ENCODE peak calls at places on chromosomes 4 and X, in nine cellular contexts. One of them, this sample, is unnamed.

GRCh38 chr4:99876946-99877345 is 17.3 kb downstream of the LAMTOR3 start:
- DNase-seq in effector memory CD4-positive, alpha-beta T cell: no peak
- DNase-seq in GM23248: no peak
- DNase-seq in body of pancreas: no peak
- DNase-seq in K562: no peak
- DNase-seq in PC-3: no peak
- DNase-seq in psoas muscle: no peak
- DNase-seq in upper lobe of right lung: no peak
- DNase-seq in A549: no peak
- DNase-seq in this sample: no peak

GRCh38 chr4:52932586-52933482 is 70.7 kb downstream of the RASL11B start:
- DNase-seq in upper lobe of right lung: no peak
- DNase-seq in PC-3: no peak
- DNase-seq in A549: no peak
- DNase-seq in effector memory CD4-positive, alpha-beta T cell: no peak
- DNase-seq in psoas muscle: no peak
- DNase-seq in K562: no peak
- DNase-seq in GM23248: peak
- DNase-seq in body of pancreas: no peak
- DNase-seq in this sample: no peak

GRCh38 chr4:147689062-147689461 is 5.1 kb upstream of the PRMT9 start:
- DNase-seq in upper lobe of right lung: no peak
- DNase-seq in psoas muscle: no peak
- DNase-seq in body of pancreas: no peak
- DNase-seq in PC-3: no peak
- DNase-seq in GM23248: peak
- DNase-seq in effector memory CD4-positive, alpha-beta T cell: no peak
- DNase-seq in K562: no peak
- DNase-seq in A549: no peak
- DNase-seq in this sample: no peak

GRCh38 chr4:183571350-183572076 is 66.7 kb downstream of the ING2 start:
- DNase-seq in effector memory CD4-positive, alpha-beta T cell: no peak
- DNase-seq in psoas muscle: no peak
- DNase-seq in K562: peak
- DNase-seq in A549: peak
- DNase-seq in body of pancreas: peak
- DNase-seq in PC-3: peak
- DNase-seq in upper lobe of right lung: peak
- DNase-seq in GM23248: peak
- DNase-seq in this sample: no peak

GRCh38 chr4:101961144-101961543 is 170.6 kb downstream of the BANK1 start:
- DNase-seq in GM23248: peak
- DNase-seq in upper lobe of right lung: no peak
- DNase-seq in K562: no peak
- DNase-seq in body of pancreas: no peak
- DNase-seq in psoas muscle: no peak
- DNase-seq in A549: peak
- DNase-seq in effector memory CD4-positive, alpha-beta T cell: no peak
- DNase-seq in PC-3: no peak
- DNase-seq in this sample: no peak

GRCh38 chrX:147376601-147377387 is 534.9 kb upstream of the FMR1 start:
- DNase-seq in A549: no peak
- DNase-seq in GM23248: no peak
- DNase-seq in psoas muscle: peak
- DNase-seq in effector memory CD4-positive, alpha-beta T cell: no peak
- DNase-seq in PC-3: no peak
- DNase-seq in body of pancreas: peak
- DNase-seq in upper lobe of right lung: no peak
- DNase-seq in K562: no peak
- DNase-seq in this sample: peak

GRCh38 chr4:156946508-156947197 is 24.9 kb downstream of the PDGFC start:
- DNase-seq in PC-3: peak
- DNase-seq in upper lobe of right lung: no peak
- DNase-seq in effector memory CD4-positive, alpha-beta T cell: no peak
- DNase-seq in body of pancreas: no peak
- DNase-seq in psoas muscle: peak
- DNase-seq in K562: no peak
- DNase-seq in GM23248: peak
- DNase-seq in A549: peak
- DNase-seq in this sample: no peak

GRCh38 chr4:150056569-150056968 is 21.7 kb upstream of the DCLK2 start:
- DNase-seq in K562: no peak
- DNase-seq in PC-3: no peak
- DNase-seq in upper lobe of right lung: no peak
- DNase-seq in psoas muscle: no peak
- DNase-seq in effector memory CD4-positive, alpha-beta T cell: no peak
- DNase-seq in GM23248: peak
- DNase-seq in A549: peak
- DNase-seq in body of pancreas: no peak
- DNase-seq in this sample: no peak

GRCh38 chr4:87423313-87424031 is 1.1 kb downstream of the NUDT9 start:
- DNase-seq in effector memory CD4-positive, alpha-beta T cell: no peak
- DNase-seq in GM23248: peak
- DNase-seq in body of pancreas: peak
- DNase-seq in psoas muscle: no peak
- DNase-seq in PC-3: no peak
- DNase-seq in K562: peak
- DNase-seq in A549: no peak
- DNase-seq in upper lobe of right lung: no peak
- DNase-seq in this sample: no peak

DNA sequence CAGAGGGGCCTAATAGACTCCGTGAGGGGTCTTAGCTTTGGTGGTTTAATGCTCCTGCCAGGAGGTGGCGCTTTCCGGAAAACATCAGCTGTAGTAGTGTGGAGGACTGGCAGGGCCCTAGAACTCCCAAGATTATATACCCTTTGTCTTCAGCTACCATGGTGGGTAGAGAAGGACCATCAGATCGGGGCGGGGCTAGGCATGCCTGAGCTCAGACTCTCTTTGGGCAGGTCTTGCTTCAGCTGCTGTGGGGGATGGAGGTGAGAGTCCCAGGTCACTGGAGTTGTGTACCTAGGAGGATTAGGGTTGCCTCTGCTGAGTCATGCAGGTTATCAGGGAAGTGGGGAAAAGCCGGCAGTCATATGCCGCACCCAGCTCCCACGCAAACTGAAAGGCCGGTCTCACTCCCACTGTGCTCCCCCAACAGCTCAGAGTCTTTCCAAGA is 63.0 kb upstream of the AGA start:
- DNase-seq in GM23248: no peak
- DNase-seq in body of pancreas: no peak
- DNase-seq in A549: no peak
- DNase-seq in effector memory CD4-positive, alpha-beta T cell: no peak
- DNase-seq in K562: peak
- DNase-seq in upper lobe of right lung: no peak
- DNase-seq in psoas muscle: no peak
- DNase-seq in PC-3: no peak
- DNase-seq in this sample: no peak
- H3K27ac ChIP-seq in GM23248: no peak
- H3K27ac ChIP-seq in body of pancreas: no peak
- H3K27ac ChIP-seq in A549: no peak
- H3K27ac ChIP-seq in effector memory CD4-positive, alpha-beta T cell: no peak
- H3K27ac ChIP-seq in K562: peak
- H3K27ac ChIP-seq in upper lobe of right lung: no peak
- H3K27ac ChIP-seq in psoas muscle: no peak
- H3K27ac ChIP-seq in PC-3: no peak
- H3K27ac ChIP-seq in this sample: no peak

DNA sequence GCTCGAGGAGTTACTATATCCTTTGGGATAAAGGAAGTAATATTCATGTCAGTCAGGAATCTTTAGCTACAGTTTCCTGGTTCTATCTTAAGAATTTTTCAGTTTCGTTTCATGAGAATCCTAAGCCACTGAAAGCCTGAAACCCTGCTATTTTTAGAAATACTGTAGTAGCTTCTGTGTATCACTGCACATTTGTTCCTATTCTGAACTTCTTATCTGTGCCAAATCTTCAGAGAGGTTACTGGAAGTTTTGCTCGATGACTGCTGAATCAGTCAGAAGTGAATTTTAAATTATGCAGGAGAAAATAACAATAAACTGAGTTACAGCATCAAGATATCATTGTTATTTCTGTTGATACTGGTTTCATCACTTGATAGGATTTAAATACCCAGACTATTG is 249.3 kb downstream of the TENM3 start:
- DNase-seq in effector memory CD4-positive, alpha-beta T cell: no peak
- DNase-seq in K562: no peak
- DNase-seq in psoas muscle: no peak
- DNase-seq in PC-3: no peak
- DNase-seq in upper lobe of right lung: no peak
- DNase-seq in A549: no peak
- DNase-seq in body of pancreas: no peak
- DNase-seq in GM23248: peak
- DNase-seq in this sample: no peak
- H3K4me3 ChIP-seq in effector memory CD4-positive, alpha-beta T cell: no peak
- H3K4me3 ChIP-seq in K562: no peak
- H3K4me3 ChIP-seq in psoas muscle: peak
- H3K4me3 ChIP-seq in PC-3: no peak
- H3K4me3 ChIP-seq in upper lobe of right lung: peak
- H3K4me3 ChIP-seq in A549: no peak
- H3K4me3 ChIP-seq in body of pancreas: no peak
- H3K4me3 ChIP-seq in GM23248: peak
- H3K4me3 ChIP-seq in this sample: no peak

GRCh38 chrX:96685205-96686099 is 810 bp downstream of the DIAPH2 start:
- DNase-seq in effector memory CD4-positive, alpha-beta T cell: peak
- DNase-seq in upper lobe of right lung: peak
- DNase-seq in A549: peak
- DNase-seq in PC-3: peak
- DNase-seq in GM23248: peak
- DNase-seq in body of pancreas: peak
- DNase-seq in psoas muscle: peak
- DNase-seq in K562: no peak
- DNase-seq in this sample: peak
- H3K27ac ChIP-seq in effector memory CD4-positive, alpha-beta T cell: peak
- H3K27ac ChIP-seq in upper lobe of right lung: peak
- H3K27ac ChIP-seq in A549: peak
- H3K27ac ChIP-seq in PC-3: peak
- H3K27ac ChIP-seq in GM23248: peak
- H3K27ac ChIP-seq in body of pancreas: peak
- H3K27ac ChIP-seq in psoas muscle: peak
- H3K27ac ChIP-seq in K562: no peak
- H3K27ac ChIP-seq in this sample: no peak

GRCh38 chrX:150857453-150857852 is 41.0 kb downstream of the CD99L2 start:
- DNase-seq in effector memory CD4-positive, alpha-beta T cell: no peak
- DNase-seq in body of pancreas: no peak
- DNase-seq in psoas muscle: no peak
- DNase-seq in PC-3: no peak
- DNase-seq in A549: no peak
- DNase-seq in GM23248: no peak
- DNase-seq in upper lobe of right lung: no peak
- DNase-seq in K562: no peak
- DNase-seq in this sample: no peak
- H3K4me3 ChIP-seq in effector memory CD4-positive, alpha-beta T cell: no peak
- H3K4me3 ChIP-seq in body of pancreas: no peak
- H3K4me3 ChIP-seq in psoas muscle: no peak
- H3K4me3 ChIP-seq in PC-3: no peak
- H3K4me3 ChIP-seq in A549: no peak
- H3K4me3 ChIP-seq in GM23248: no peak
- H3K4me3 ChIP-seq in upper lobe of right lung: no peak
- H3K4me3 ChIP-seq in K562: no peak
- H3K4me3 ChIP-seq in this sample: no peak

GRCh38 chr4:8780086-8780485 is 91.6 kb downstream of the HMX1 start:
- DNase-seq in GM23248: no peak
- DNase-seq in body of pancreas: no peak
- DNase-seq in PC-3: no peak
- DNase-seq in A549: no peak
- DNase-seq in upper lobe of right lung: no peak
- DNase-seq in K562: no peak
- DNase-seq in psoas muscle: no peak
- DNase-seq in effector memory CD4-positive, alpha-beta T cell: no peak
- DNase-seq in this sample: no peak

GRCh38 chr4:8783736-8784135 is 87.9 kb downstream of the HMX1 start:
- DNase-seq in GM23248: no peak
- DNase-seq in A549: no peak
- DNase-seq in upper lobe of right lung: no peak
- DNase-seq in PC-3: no peak
- DNase-seq in effector memory CD4-positive, alpha-beta T cell: no peak
- DNase-seq in body of pancreas: no peak
- DNase-seq in K562: no peak
- DNase-seq in psoas muscle: no peak
- DNase-seq in this sample: no peak

GRCh38 chr4:8781641-8782040 is 90.0 kb downstream of the HMX1 start:
- DNase-seq in psoas muscle: no peak
- DNase-seq in PC-3: no peak
- DNase-seq in GM23248: no peak
- DNase-seq in body of pancreas: no peak
- DNase-seq in K562: no peak
- DNase-seq in A549: no peak
- DNase-seq in effector memory CD4-positive, alpha-beta T cell: no peak
- DNase-seq in upper lobe of right lung: no peak
- DNase-seq in this sample: no peak

GRCh38 chr4:8780596-8781368 is 90.9 kb downstream of the HMX1 start:
- DNase-seq in psoas muscle: no peak
- DNase-seq in PC-3: no peak
- DNase-seq in upper lobe of right lung: no peak
- DNase-seq in GM23248: no peak
- DNase-seq in body of pancreas: no peak
- DNase-seq in effector memory CD4-positive, alpha-beta T cell: no peak
- DNase-seq in K562: no peak
- DNase-seq in A549: no peak
- DNase-seq in this sample: no peak

DNA sequence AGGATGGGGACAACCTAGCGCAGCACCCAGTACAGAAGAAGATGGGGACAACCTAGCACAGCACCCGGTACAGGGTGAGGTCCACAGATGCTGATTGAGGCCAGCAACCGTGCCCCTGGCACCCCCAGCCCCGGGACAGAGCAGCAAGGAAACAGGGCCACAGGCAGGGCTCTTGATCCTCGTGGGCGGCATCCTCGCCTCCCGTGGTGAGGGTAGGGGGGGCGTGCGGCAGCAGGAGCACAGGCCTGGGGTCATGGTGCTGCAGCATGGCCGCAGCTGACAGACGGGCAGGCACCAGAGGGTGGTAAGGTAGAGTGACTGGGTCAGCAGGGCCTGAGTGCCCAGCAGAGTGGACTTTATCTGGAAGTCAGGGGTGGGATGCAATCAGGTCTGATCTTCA is 89.5 kb downstream of the HMX1 start:
- DNase-seq in psoas muscle: no peak
- DNase-seq in body of pancreas: no peak
- DNase-seq in A549: no peak
- DNase-seq in effector memory CD4-positive, alpha-beta T cell: no peak
- DNase-seq in upper lobe of right lung: no peak
- DNase-seq in GM23248: no peak
- DNase-seq in PC-3: no peak
- DNase-seq in K562: no peak
- DNase-seq in this sample: no peak
- H3K27ac ChIP-seq in psoas muscle: no peak
- H3K27ac ChIP-seq in body of pancreas: no peak
- H3K27ac ChIP-seq in A549: no peak
- H3K27ac ChIP-seq in effector memory CD4-positive, alpha-beta T cell: no peak
- H3K27ac ChIP-seq in upper lobe of right lung: no peak
- H3K27ac ChIP-seq in GM23248: no peak
- H3K27ac ChIP-seq in PC-3: no peak
- H3K27ac ChIP-seq in K562: no peak
- H3K27ac ChIP-seq in this sample: no peak

GRCh38 chrX:274904-275475 is 6.2 kb upstream of the PLCXD1 start:
- DNase-seq in GM23248: no peak
- DNase-seq in upper lobe of right lung: peak
- DNase-seq in K562: no peak
- DNase-seq in PC-3: no peak
- DNase-seq in A549: no peak
- DNase-seq in effector memory CD4-positive, alpha-beta T cell: no peak
- DNase-seq in body of pancreas: peak
- DNase-seq in psoas muscle: peak
- DNase-seq in this sample: no peak
- H3K4me3 ChIP-seq in GM23248: no peak
- H3K4me3 ChIP-seq in upper lobe of right lung: peak
- H3K4me3 ChIP-seq in K562: no peak
- H3K4me3 ChIP-seq in PC-3: no peak
- H3K4me3 ChIP-seq in A549: no peak
- H3K4me3 ChIP-seq in effector memory CD4-positive, alpha-beta T cell: no peak
- H3K4me3 ChIP-seq in body of pancreas: no peak
- H3K4me3 ChIP-seq in psoas muscle: peak
- H3K4me3 ChIP-seq in this sample: no peak

This sample was measured in aorta.